ENCODE peak calls at places on chromosomes 5 and 9, in six cellular contexts. L is EL; V is breast epithelium; W is left ventricle myocardium inferior; S is progenitor cell of endocrine pancreas; Q is activated CD4-positive, alpha-beta T cell treated with anti-CD3 and anti-CD28 coated beads, Interleukin-2, amount 50 U/mL, for 1 hour. E is an unnamed sample.

GRCh38 chr5:80190960-80191359 is 64.9 kb downstream of the SERINC5 start:
- DNase-seq in S (no peak), Q (no peak), W (no peak), L (no peak), V (no peak), E (no peak)

GRCh38 chr9:15104826-15105420 is 194.7 kb upstream of the FREM1 start:
- DNase-seq in Q (peak; percentile 18), W (no peak), V (no peak), S (no peak), L (peak; percentile 23), E (peak; percentile 56)

GRCh38 chr5:140633081-140633471 is at the start of gene CD14:
- DNase-seq in V (peak; percentile 56), Q (no peak), L (peak; percentile 86), W (peak; percentile 44), S (no peak), E (no peak)

GRCh38 chr9:35760651-35761050 is 6.6 kb upstream of the MSMP start:
- DNase-seq in V (no peak), W (no peak), L (no peak), Q (no peak), S (no peak), E (peak; percentile 73)

GRCh38 chr9:129714393-129715051 is 38.3 kb downstream of the PTGES start:
- DNase-seq in L (no peak), S (no peak), V (no peak), Q (no peak), W (no peak), E (no peak)

GRCh38 chr9:2116073-2116472 is 100.9 kb downstream of the SMARCA2 start:
- DNase-seq in W (no peak), L (peak; percentile 27), V (peak; percentile 56), Q (no peak), S (no peak), E (no peak)

GRCh38 chr9:135083831-135084230 is 3.6 kb upstream of the OLFM1 start:
- DNase-seq in L (no peak), S (no peak), W (no peak), Q (no peak), V (no peak), E (no peak)

GRCh38 chr9:136625101-136626065 is 37.3 kb upstream of the EGFL7 start:
- DNase-seq in S (no peak), L (peak; percentile 65), Q (no peak), W (peak; percentile 93), V (peak; percentile 46), E (peak; percentile 90)

GRCh38 chr5:38154615-38155204 is 103.6 kb upstream of the EGFLAM start:
- DNase-seq in S (no peak), Q (no peak), L (no peak), W (no peak), V (no peak), E (no peak)

GRCh38 chr5:146283344-146283761 is 55.3 kb upstream of the POU4F3 start:
- DNase-seq in L (peak; percentile 97), Q (no peak), S (no peak), W (no peak), V (no peak), E (peak; percentile 9)

GRCh38 chr5:133269707-133270106 is 217.9 kb downstream of the HSPA4 start:
- DNase-seq in V (no peak), W (no peak), Q (no peak), L (no peak), S (no peak), E (peak; percentile 60)

GRCh38 chr9:133468777-133469455 is 9.1 kb downstream of the CACFD1 start:
- DNase-seq in W (no peak), L (no peak), S (no peak), Q (no peak), V (no peak), E (no peak)

GRCh38 chr9:34070601-34071340 is 22.1 kb upstream of the UBAP2 start:
- DNase-seq in L (no peak), Q (no peak), S (no peak), W (no peak), V (no peak), E (no peak)

GRCh38 chr9:36532353-36532752 is 40.3 kb upstream of the MELK start:
- DNase-seq in Q (no peak), L (no peak), V (no peak), W (no peak), S (no peak), E (no peak)

GRCh38 chr5:5273976-5274375 is 133.8 kb downstream of the ADAMTS16 start:
- DNase-seq in V (no peak), L (no peak), Q (no peak), S (no peak), W (no peak), E (no peak)

GRCh38 chr5:66904189-66904588 is 292.4 kb downstream of the CD180 start:
- DNase-seq in V (no peak), L (no peak), W (no peak), S (no peak), Q (no peak), E (no peak)

GRCh38 chr9:34025062-34025461 is 23.6 kb downstream of the UBAP2 start:
- DNase-seq in L (no peak), V (no peak), W (no peak), S (no peak), Q (no peak), E (no peak)

GRCh38 chr5:150618188-150618587 is 22.3 kb upstream of the SYNPO start:
- DNase-seq in Q (no peak), S (no peak), W (peak; percentile 67), L (no peak), V (no peak), E (no peak)

E was measured in left kidney.